ENCODE peak calls at places on chromosome 16, in four cellular contexts. B is HepG2, G is GM12878, W is endothelial cell of umbilical vein. T is an unnamed sample.

GRCh38 chr16:71807905-71808592 is 585 bp downstream of the AP1G1 start:
- DNase-seq in B (no peak), G (no peak), W (peak), T (peak)

GRCh38 chr16:52050418-52050817 is 496.5 kb downstream of the TOX3 start:
- DNase-seq in B (peak), G (no peak), W (no peak), T (no peak)

GRCh38 chr16:70380205-70380918 is 33.7 kb downstream of the DDX19A start:
- DNase-seq in B (peak), G (no peak), W (peak), T (no peak)

GRCh38 chr16:51896013-51896412 is 650.9 kb downstream of the TOX3 start:
- DNase-seq in B (no peak), G (no peak), W (no peak), T (no peak)

GRCh38 chr16:66952430-66953139 is 8.5 kb upstream of the CES3 start:
- DNase-seq in B (no peak), G (no peak), W (no peak), T (no peak)

GRCh38 chr16:74726056-74726455 is 25.4 kb upstream of the MLKL start:
- DNase-seq in B (no peak), G (no peak), W (no peak), T (no peak)

GRCh38 chr16:29761882-29762281 is 16.1 kb upstream of the C16orf54 start:
- DNase-seq in B (no peak), G (no peak), W (no peak), T (no peak)

GRCh38 chr16:71623597-71623996 is 2.4 kb upstream of the MARVELD3 start:
- DNase-seq in B (peak), G (no peak), W (no peak), T (no peak)

GRCh38 chr16:61148930-61149329 is 887.3 kb downstream of the CDH8 start:
- DNase-seq in B (peak), G (no peak), W (no peak), T (no peak)

GRCh38 chr16:67648764-67649407 is 3.9 kb downstream of the CARMIL2 start:
- DNase-seq in B (no peak), G (no peak), W (no peak), T (no peak)

GRCh38 chr16:87963400-87963799 is 12.2 kb downstream of the BANP start:
- DNase-seq in B (no peak), G (no peak), W (peak), T (no peak)

GRCh38 chr16:8850279-8850885 is 18.4 kb downstream of the CARHSP1 start:
- DNase-seq in B (peak), G (no peak), W (peak), T (no peak)

GRCh38 chr16:58938856-58939255 is 204.7 kb upstream of the GOT2 start:
- DNase-seq in B (no peak), G (no peak), W (no peak), T (no peak)

GRCh38 chr16:86965840-86966239 is 351.4 kb downstream of the C16orf95 start:
- DNase-seq in B (no peak), G (no peak), W (no peak), T (no peak)

GRCh38 chr16:68116256-68116853 is 31.2 kb downstream of the NFATC3 start:
- DNase-seq in B (no peak), G (no peak), W (peak), T (peak)

GRCh38 chr16:66251406-66252160 is 114.9 kb upstream of the CDH5 start:
- DNase-seq in B (no peak), G (no peak), W (no peak), T (no peak)

GRCh38 chr16:68450741-68451140 is 2.4 kb upstream of the SMPD3 start:
- DNase-seq in B (no peak), G (no peak), W (no peak), T (no peak)

GRCh38 chr16:15876503-15876902 is 11.9 kb downstream of the CEP20 start:
- DNase-seq in B (no peak), G (no peak), W (no peak), T (no peak)

GRCh38 chr16:4915226-4915761 is 21.7 kb downstream of the PPL start:
- DNase-seq in B (peak), G (no peak), W (no peak), T (no peak)

GRCh38 chr16:17836868-17837602 is 366.3 kb upstream of the XYLT1 start:
- DNase-seq in B (peak), G (no peak), W (no peak), T (peak)

GRCh38 chr16:52747196-52747595 is 200.3 kb upstream of the TOX3 start:
- DNase-seq in B (no peak), G (no peak), W (no peak), T (no peak)

GRCh38 chr16:15485175-15485574 is 50.8 kb downstream of the BMERB1 start:
- DNase-seq in B (no peak), G (no peak), W (no peak), T (no peak)

GRCh38 chr16:19884611-19885455 is at the start of gene GPRC5B:
- DNase-seq in B (no peak), G (no peak), W (peak), T (peak)

GRCh38 chr16:50166511-50167500 is 13.7 kb downstream of the TENT4B start:
- DNase-seq in B (peak), G (no peak), W (peak), T (no peak)

GRCh38 chr16:69938981-69939820 is 11.9 kb upstream of the CLEC18A start:
- DNase-seq in B (no peak), G (no peak), W (no peak), T (no peak)

GRCh38 chr16:86494039-86494564 is 16.2 kb upstream of the FOXF1 start:
- DNase-seq in B (no peak), G (no peak), W (no peak), T (no peak)

GRCh38 chr16:85316321-85316919 is 204.1 kb upstream of the CIBAR2 start:
- DNase-seq in B (peak), G (no peak), W (peak), T (peak)

GRCh38 chr16:17286443-17286842 is 184.3 kb downstream of the XYLT1 start:
- DNase-seq in B (no peak), G (no peak), W (no peak), T (no peak)

GRCh38 chr16:19815418-19815817 is 69.2 kb downstream of the GPRC5B start:
- DNase-seq in B (no peak), G (no peak), W (no peak), T (no peak)

GRCh38 chr16:4052801-4053662 is 63.2 kb downstream of the ADCY9 start:
- DNase-seq in B (no peak), G (no peak), W (peak), T (no peak)

GRCh38 chr16:9258423-9259051 is 167.1 kb downstream of the HAPSTR1 start:
- DNase-seq in B (peak), G (no peak), W (peak), T (peak)

GRCh38 chr16:1792836-1793577 is 498 bp downstream of the IGFALS start:
- DNase-seq in B (no peak), G (no peak), W (no peak), T (no peak)

GRCh38 chr16:1794221-1794871 is 841 bp upstream of the IGFALS start:
- DNase-seq in B (peak), G (no peak), W (no peak), T (no peak)

GRCh38 chr16:1791943-1792812 is 1.3 kb downstream of the IGFALS start:
- DNase-seq in B (no peak), G (no peak), W (no peak), T (no peak)

GRCh38 chr16:1793578-1794220 is at the start of gene IGFALS:
- DNase-seq in B (no peak), G (no peak), W (no peak), T (no peak)

DNA sequence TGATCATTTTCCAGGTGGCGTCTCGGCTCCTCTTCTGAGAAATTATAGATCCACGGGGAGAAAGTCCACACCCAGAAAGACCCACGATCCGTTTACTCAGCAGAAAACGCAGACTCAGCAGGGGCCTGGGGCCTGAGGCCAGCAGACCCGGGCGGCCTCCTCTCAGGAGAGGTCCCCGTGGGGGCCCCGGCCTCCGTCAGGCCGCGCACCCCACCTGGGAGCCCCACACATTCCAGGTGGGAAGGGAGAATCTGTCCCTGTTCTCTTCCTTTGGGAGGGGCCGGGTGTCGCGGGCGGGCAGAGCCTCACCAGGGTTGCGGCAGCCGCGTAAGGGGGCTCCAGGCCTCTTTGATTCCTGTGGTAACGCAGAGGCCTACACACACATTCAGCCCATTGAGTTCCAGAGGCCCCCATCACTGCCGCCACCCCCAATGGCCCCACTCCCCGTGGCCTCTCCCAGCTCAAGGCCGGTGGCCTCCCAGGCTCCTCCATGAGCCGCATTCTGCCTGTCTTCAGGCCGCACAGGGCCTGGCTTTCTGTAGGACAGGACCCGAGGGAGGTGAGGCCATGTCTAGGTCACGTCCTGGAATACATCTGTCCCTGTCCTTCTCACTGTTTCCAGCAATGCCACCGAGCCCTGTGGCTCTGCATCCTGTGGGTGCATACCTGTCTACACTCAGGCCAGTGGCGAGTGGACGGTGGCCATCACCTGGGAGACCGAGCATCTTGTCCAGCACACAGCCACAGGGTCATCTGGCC is 1.6 kb upstream of the IGFALS start:
- DNase-seq in B (no peak), G (no peak), W (no peak), T (no peak)
- H2AFZ ChIP-seq in B (no peak), G (no peak), W (no peak), T (no peak)

GRCh38 chr16:83845263-83845662 is 37.5 kb downstream of the HSBP1 start:
- DNase-seq in B (no peak), G (no peak), W (no peak), T (no peak)
- TF ChIP-seq MYC in B (no peak), G (no peak), W (no peak), T (no peak)

GRCh38 chr16:46775214-46775613 is 27.1 kb upstream of the MYLK3 start:
- DNase-seq in B (no peak), G (no peak), W (no peak), T (no peak)
- H2AFZ ChIP-seq in B (no peak), G (no peak), W (no peak), T (no peak)

DNA sequence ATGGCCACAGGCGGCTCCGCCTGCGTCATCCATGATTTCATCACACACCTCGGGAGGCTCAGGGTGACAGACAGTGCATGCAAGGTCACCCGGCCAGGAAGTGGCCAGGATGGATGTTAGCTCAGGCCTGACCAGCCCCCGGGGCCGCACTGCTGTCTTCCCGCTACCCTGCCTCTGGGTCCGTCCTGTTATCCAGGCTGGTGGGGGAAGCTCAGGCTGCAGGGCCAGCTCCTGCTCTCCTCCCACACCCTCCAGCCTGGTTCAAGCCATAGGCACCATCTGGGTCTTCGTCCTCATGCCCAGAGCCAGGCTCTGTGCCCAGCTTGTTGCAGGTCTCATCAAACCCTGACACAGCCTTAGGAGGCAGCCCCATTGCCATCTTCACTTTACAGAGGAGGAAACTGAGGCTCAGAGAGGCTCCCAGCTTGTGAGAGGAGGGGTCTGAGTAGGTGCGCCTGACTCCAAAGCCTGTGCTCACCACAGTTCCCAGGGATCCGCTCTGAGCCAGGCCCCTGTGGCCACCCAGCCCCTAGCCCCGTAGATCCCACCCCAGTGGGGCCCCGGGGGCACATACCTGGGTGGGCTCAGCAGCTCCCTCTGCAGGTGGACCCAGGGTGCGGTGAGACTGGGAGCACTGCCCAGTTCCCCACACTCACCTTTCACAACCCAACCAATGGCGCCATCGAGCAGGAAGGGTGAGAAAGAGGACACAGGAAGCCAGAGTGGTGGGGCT is 414 bp upstream of the ADGRG3 start:
- DNase-seq in B (peak), G (no peak), W (no peak), T (peak)
- TF ChIP-seq MYC in B (peak), G (no peak), W (no peak), T (no peak)

GRCh38 chr16:63943568-63943967 is 1178.3 kb downstream of the CDH11 start:
- DNase-seq in B (no peak), G (no peak), W (no peak), T (no peak)

GRCh38 chr16:63933841-63934240 is 1188.0 kb downstream of the CDH11 start:
- DNase-seq in B (no peak), G (no peak), W (no peak), T (no peak)

GRCh38 chr16:63938661-63939060 is 1183.2 kb downstream of the CDH11 start:
- DNase-seq in B (no peak), G (no peak), W (no peak), T (no peak)
- H2AFZ ChIP-seq in B (no peak), G (no peak), W (no peak), T (no peak)